ENCODE peak calls at places on chromosomes 3 and 15, in nine cellular contexts. P is cardiac fibroblast; I is IMR-90; A is CD4-positive, alpha-beta T cell; D is OCI-LY7; R is foreskin fibroblast; M is PC-3; C is right lobe of liver; G is HCT116. F is an unnamed sample.
A peak's percentile ranks its signal among the peaks of the same experiment; 100 is the strongest.

GRCh38 chr3:47433796-47434195 is 41.9 kb downstream of the SCAP start:
- DNase-seq in P (no peak), I (no peak), A (no peak), D (no peak), R (no peak), M (peak; percentile 42), C (no peak), G (no peak), F (no peak)

GRCh38 chr15:71296032-71296686 is 180.9 kb downstream of the THSD4 start:
- DNase-seq in P (peak; percentile 95), I (peak; percentile 96), A (no peak), D (no peak), R (peak; percentile 89), M (peak; percentile 94), C (no peak), G (peak; percentile 91), F (peak; percentile 57)

GRCh38 chr3:113287818-113288648 is 76.7 kb downstream of the BOC start:
- DNase-seq in P (peak; percentile 81), I (peak; percentile 72), A (peak; percentile 12), D (peak; percentile 64), R (peak; percentile 84), M (peak; percentile 85), C (no peak), G (peak; percentile 57), F (peak; percentile 61)

GRCh38 chr3:184662192-184662591 is 49.7 kb downstream of the MAGEF1 start:
- DNase-seq in P (no peak), I (peak; percentile 26), A (no peak), D (no peak), R (peak; percentile 62), M (no peak), C (no peak), G (no peak), F (peak; percentile 70)

GRCh38 chr15:62854420-62855084 is 188.0 kb upstream of the TPM1 start:
- DNase-seq in P (no peak), I (no peak), A (no peak), D (no peak), R (no peak), M (no peak), C (no peak), G (no peak), F (no peak)

GRCh38 chr15:55108858-55109518 is 87.8 kb downstream of the RSL24D1 start:
- DNase-seq in P (peak; percentile 65), I (peak; percentile 17), A (peak; percentile 8), D (peak; percentile 58), R (peak; percentile 45), M (peak; percentile 55), C (peak; percentile 65), G (peak; percentile 36), F (peak; percentile 29)

GRCh38 chr3:128784228-128784627 is 58.2 kb downstream of the RAB7A start:
- DNase-seq in P (no peak), I (no peak), A (peak; percentile 53), D (peak; percentile 22), R (no peak), M (no peak), C (no peak), G (no peak), F (no peak)

GRCh38 chr3:147415337-147415736 is 6.2 kb downstream of the ZIC1 start:
- DNase-seq in P (no peak), I (no peak), A (no peak), D (no peak), R (no peak), M (no peak), C (no peak), G (no peak), F (no peak)

GRCh38 chr3:38516669-38517068 is 20.5 kb downstream of the EXOG start:
- DNase-seq in P (peak; percentile 81), I (no peak), A (no peak), D (no peak), R (peak; percentile 22), M (peak; percentile 86), C (no peak), G (no peak), F (no peak)

GRCh38 chr3:175672119-175672689 is 813.1 kb downstream of the NAALADL2 start:
- DNase-seq in P (peak; percentile 59), I (peak; percentile 63), A (no peak), D (no peak), R (peak; percentile 67), M (peak; percentile 14), C (no peak), G (no peak), F (peak; percentile 15)

GRCh38 chr3:8824238-8824637 is 54.8 kb upstream of the OXTR start:
- DNase-seq in P (no peak), I (peak; percentile 66), A (no peak), D (no peak), R (peak; percentile 31), M (no peak), C (no peak), G (no peak), F (no peak)

GRCh38 chr3:29083607-29084120 is 197.2 kb upstream of the RBMS3 start:
- DNase-seq in P (no peak), I (no peak), A (no peak), D (no peak), R (no peak), M (no peak), C (no peak), G (no peak), F (peak; percentile 36)

GRCh38 chr15:46280753-46281521 is 646.1 kb downstream of the SQOR start:
- DNase-seq in P (peak; percentile 7), I (no peak), A (no peak), D (peak; percentile 1), R (peak; percentile 5), M (peak; percentile 56), C (no peak), G (no peak), F (no peak)

GRCh38 chr3:14388200-14388599 is 14.2 kb upstream of the SLC6A6 start:
- DNase-seq in P (no peak), I (peak; percentile 19), A (no peak), D (peak; percentile 58), R (peak; percentile 34), M (no peak), C (no peak), G (no peak), F (no peak)

GRCh38 chr15:47670365-47670764 is 46.9 kb upstream of the SEMA6D start:
- DNase-seq in P (no peak), I (no peak), A (no peak), D (no peak), R (no peak), M (no peak), C (no peak), G (no peak), F (no peak)

GRCh38 chr15:42890161-42890913 is 30.2 kb downstream of the TTBK2 start:
- DNase-seq in P (peak; percentile 91), I (peak; percentile 88), A (no peak), D (no peak), R (peak; percentile 81), M (peak; percentile 71), C (no peak), G (no peak), F (peak; percentile 85)

GRCh38 chr3:59268170-59268569 is 218.3 kb upstream of the CFAP20DC start:
- DNase-seq in P (peak; percentile 24), I (peak; percentile 41), A (no peak), D (no peak), R (peak; percentile 4), M (no peak), C (no peak), G (no peak), F (peak; percentile 73)

GRCh38 chr3:25558106-25558505 is 106.6 kb downstream of the TOP2B start:
- DNase-seq in P (peak; percentile 39), I (peak; percentile 7), A (no peak), D (no peak), R (no peak), M (no peak), C (no peak), G (no peak), F (no peak)

GRCh38 chr15:98382139-98382538 is 266.2 kb upstream of the IGF1R start:
- DNase-seq in P (no peak), I (no peak), A (no peak), D (no peak), R (no peak), M (no peak), C (no peak), G (no peak), F (no peak)

GRCh38 chr15:67834593-67835348 is 5.1 kb downstream of the RNU6-1 start:
- DNase-seq in P (no peak), I (no peak), A (no peak), D (no peak), R (no peak), M (no peak), C (no peak), G (no peak), F (no peak)

GRCh38 chr15:29568840-29569532 is 253.3 kb downstream of the TJP1 start:
- DNase-seq in P (peak; percentile 4), I (no peak), A (no peak), D (peak; percentile 6), R (peak; percentile 21), M (peak; percentile 70), C (no peak), G (peak; percentile 38), F (no peak)
- TF ChIP-seq CTCF in P (no peak), I (no peak), A (no peak), D (peak; percentile 46), R (no peak), M (peak; percentile 67), C (peak; percentile 12), G (peak; percentile 21), F (peak; percentile 5)

GRCh38 chr3:149487598-149488197 is 13.2 kb downstream of the TM4SF4 start:
- DNase-seq in P (no peak), I (no peak), A (no peak), D (peak; percentile 54), R (no peak), M (peak; percentile 48), C (no peak), G (peak; percentile 61), F (no peak)
- TF ChIP-seq CTCF in P (peak; percentile 56), I (no peak), A (peak; percentile 13), D (peak; percentile 78), R (no peak), M (peak; percentile 67), C (peak; percentile 58), G (peak; percentile 9), F (peak; percentile 32)

DNA sequence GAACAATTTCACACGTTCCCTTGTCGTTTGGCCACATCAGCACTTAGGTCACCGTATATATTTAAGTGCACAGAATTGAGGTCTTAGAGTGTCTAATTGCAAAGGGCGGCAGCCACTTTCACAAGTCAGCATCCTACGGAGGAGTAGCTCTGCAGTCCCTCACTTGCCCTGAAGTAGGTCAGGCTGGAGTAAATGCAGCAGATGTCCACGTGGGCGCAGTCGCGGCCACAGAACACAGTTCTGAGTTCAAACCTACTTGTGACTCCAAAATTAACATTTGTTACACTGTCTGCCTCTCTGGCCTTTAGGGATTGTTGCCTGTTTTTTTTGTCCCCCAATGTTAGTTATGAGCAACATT is 85.8 kb downstream of the PDCD6IP start:
- DNase-seq in P (peak; percentile 57), I (no peak), A (no peak), D (no peak), R (peak; percentile 81), M (peak; percentile 24), C (no peak), G (no peak), F (peak; percentile 16)
- TF ChIP-seq CTCF in P (peak; percentile 49), I (peak; percentile 5), A (no peak), D (no peak), R (peak; percentile 51), M (peak; percentile 27), C (peak; percentile 11), G (no peak), F (peak; percentile 42)

DNA sequence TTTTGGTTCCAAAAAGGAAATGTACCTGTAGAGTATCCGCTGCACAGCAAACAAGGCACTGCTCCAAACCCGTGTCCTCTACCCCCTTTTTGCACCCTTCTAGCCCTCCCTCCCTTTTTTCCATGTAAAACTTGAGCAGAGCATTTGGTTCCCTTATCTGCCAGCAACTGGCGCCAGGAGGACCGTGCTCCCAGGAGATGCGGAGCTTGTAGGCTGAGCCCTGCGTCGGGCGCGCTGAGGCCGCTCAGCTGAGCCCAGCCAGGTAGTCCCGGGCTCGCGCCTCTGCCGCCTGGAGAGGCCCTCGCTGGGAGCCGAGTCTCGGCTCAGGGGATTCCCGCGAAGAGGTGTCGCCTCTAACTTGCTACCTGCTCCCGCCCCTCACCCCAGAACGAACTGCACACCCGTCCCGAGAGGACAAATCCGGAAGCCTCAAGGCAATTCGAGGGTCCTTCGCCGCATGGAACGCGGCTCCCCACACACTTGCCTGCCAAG is 575 bp downstream of the TRPM7 start:
- DNase-seq in P (peak; percentile 50), I (peak; percentile 47), A (peak; percentile 37), D (peak; percentile 66), R (peak; percentile 71), M (peak; percentile 37), C (peak; percentile 77), G (no peak), F (peak; percentile 37)
- TF ChIP-seq CTCF in P (no peak), I (no peak), A (no peak), D (no peak), R (no peak), M (no peak), C (no peak), G (no peak), F (no peak)